ENCODE peak calls at places on chromosome 6, in eight cellular contexts. B is brain microvascular endothelial cell, Q is endodermal cell, Y is Peyer's patch, T is AG04450, F is thoracic aorta, L is H9, W is esophagus muscularis mucosa. R is an unnamed sample.

GRCh38 chr6:10487668-10488327 is 33.4 kb upstream of the GCNT2 start:
- DNase-seq in Q (peak), W (no peak), L (peak), T (no peak), F (no peak), B (no peak), Y (no peak), R (no peak)

GRCh38 chr6:154901856-154902552 is 93.1 kb upstream of the TIAM2 start:
- DNase-seq in Q (no peak), L (no peak), T (no peak), Y (no peak), F (no peak), W (no peak), B (no peak), R (no peak)

GRCh38 chr6:153963352-153963751 is 75.7 kb upstream of the OPRM1 start:
- DNase-seq in Q (no peak), L (no peak), W (no peak), Y (no peak), F (no peak), B (no peak), T (no peak), R (no peak)

GRCh38 chr6:132490478-132491204 is 22.3 kb downstream of the STX7 start:
- DNase-seq in B (no peak), W (no peak), F (no peak), Y (peak), Q (no peak), L (no peak), T (no peak), R (no peak)

GRCh38 chr6:21668794-21669193 is 75.2 kb downstream of the SOX4 start:
- DNase-seq in W (no peak), Y (no peak), B (no peak), F (no peak), L (no peak), Q (no peak), T (no peak), R (no peak)

GRCh38 chr6:111263837-111264236 is 176.5 kb downstream of the SLC16A10 start:
- DNase-seq in F (no peak), L (no peak), T (no peak), B (peak), W (no peak), Q (no peak), Y (no peak), R (no peak)

GRCh38 chr6:132461958-132462357 is 51.0 kb downstream of the STX7 start:
- DNase-seq in Q (no peak), W (no peak), F (no peak), B (no peak), T (no peak), L (no peak), Y (no peak), R (no peak)

GRCh38 chr6:167750956-167751358 is 75.8 kb upstream of the AFDN start:
- DNase-seq in T (no peak), L (peak), F (no peak), W (no peak), Y (no peak), Q (peak), B (no peak), R (no peak)

GRCh38 chr6:144922120-144922722 is 637.1 kb downstream of the UTRN start:
- DNase-seq in T (no peak), Q (no peak), W (no peak), F (no peak), Y (no peak), L (no peak), B (no peak), R (no peak)

GRCh38 chr6:139050770-139051313 is 22.3 kb downstream of the ABRACL start:
- DNase-seq in Q (no peak), B (no peak), F (no peak), L (no peak), W (no peak), T (no peak), Y (no peak), R (no peak)

GRCh38 chr6:1600764-1601615 is 8.7 kb upstream of the FOXC1 start:
- DNase-seq in Q (peak), B (no peak), F (no peak), W (no peak), L (no peak), Y (no peak), T (no peak), R (no peak)

GRCh38 chr6:75368151-75368779 is 83.7 kb upstream of the TMEM30A start:
- DNase-seq in W (no peak), T (no peak), Q (peak), L (peak), F (no peak), Y (no peak), B (no peak), R (peak)

GRCh38 chr6:149094156-149094555 is 223.4 kb upstream of the TAB2 start:
- DNase-seq in F (no peak), L (no peak), Y (no peak), B (peak), Q (peak), W (no peak), T (no peak), R (no peak)

GRCh38 chr6:19472168-19472567 is 365.0 kb upstream of the ID4 start:
- DNase-seq in T (peak), Y (no peak), W (peak), Q (no peak), L (no peak), B (peak), F (no peak), R (peak)

GRCh38 chr6:131163886-131164285 is 28.6 kb downstream of the AKAP7 start:
- DNase-seq in Q (no peak), W (no peak), Y (no peak), B (peak), F (no peak), T (no peak), L (no peak), R (no peak)

GRCh38 chr6:36924131-36924530 is 30.4 kb upstream of the PI16 start:
- DNase-seq in Y (no peak), B (no peak), F (no peak), T (no peak), W (no peak), L (no peak), Q (no peak), R (no peak)

GRCh38 chr6:5894357-5894756 is 112.4 kb downstream of the NRN1 start:
- DNase-seq in L (no peak), Q (no peak), W (no peak), F (no peak), T (no peak), B (no peak), Y (no peak), R (no peak)

GRCh38 chr6:38686270-38687042 is 16.5 kb downstream of the GLO1 start:
- DNase-seq in F (no peak), T (no peak), Q (no peak), L (no peak), B (no peak), W (no peak), Y (no peak), R (no peak)

GRCh38 chr6:154830771-154831170 is 97.6 kb downstream of the SCAF8 start:
- DNase-seq in B (no peak), F (no peak), T (no peak), W (no peak), L (no peak), Y (no peak), Q (no peak), R (no peak)

GRCh38 chr6:501891-502601 is 110.5 kb downstream of the IRF4 start:
- DNase-seq in Q (no peak), F (no peak), Y (peak), L (no peak), W (no peak), B (no peak), T (no peak), R (no peak)

GRCh38 chr6:83633609-83634008 is 75.3 kb downstream of the SNAP91 start:
- DNase-seq in W (no peak), T (no peak), B (no peak), Y (no peak), Q (peak), F (no peak), L (peak), R (no peak)

GRCh38 chr6:131828080-131828479 is 20.3 kb downstream of the ENPP1 start:
- DNase-seq in T (no peak), W (no peak), B (peak), F (no peak), Q (no peak), Y (no peak), L (no peak), R (no peak)

GRCh38 chr6:30169658-30170614 is 6.6 kb downstream of the TRIM15 start:
- DNase-seq in W (peak), Q (no peak), B (peak), L (no peak), F (no peak), T (peak), Y (no peak), R (peak)

GRCh38 chr6:35258858-35259193 is 709 bp upstream of the ZNF76 start:
- DNase-seq in Y (peak), Q (no peak), B (peak), F (no peak), W (no peak), L (no peak), T (no peak), R (no peak)

GRCh38 chr6:87473419-87473903 is 687 bp downstream of the SLC35A1 start:
- DNase-seq in F (peak), Y (no peak), B (peak), L (no peak), W (no peak), T (no peak), Q (peak), R (peak)

GRCh38 chr6:158660331-158660730 is 10.5 kb downstream of the SYTL3 start:
- DNase-seq in W (no peak), Y (peak), T (no peak), Q (peak), L (peak), F (no peak), B (no peak), R (no peak)

GRCh38 chr6:76843376-76843775 is 619.9 kb downstream of the HTR1B start:
- DNase-seq in L (no peak), W (no peak), Y (no peak), Q (no peak), F (no peak), T (no peak), B (no peak), R (no peak)

GRCh38 chr6:121436966-121437756 is 1.7 kb downstream of the GJA1 start:
- DNase-seq in L (no peak), Q (peak), B (peak), T (peak), F (peak), W (no peak), Y (no peak), R (peak)

GRCh38 chr6:70336976-70337375 is 34.1 kb upstream of the COL9A1 start:
- DNase-seq in Y (no peak), L (no peak), T (no peak), Q (no peak), F (no peak), W (no peak), B (no peak), R (no peak)

GRCh38 chr6:107102414-107102805 is 12.9 kb downstream of the BEND3 start:
- DNase-seq in L (no peak), F (no peak), T (no peak), W (no peak), B (no peak), Q (peak), Y (no peak), R (no peak)

GRCh38 chr6:37130704-37131103 is 39.2 kb upstream of the PIM1 start:
- DNase-seq in F (peak), T (no peak), L (no peak), Y (no peak), B (peak), Q (no peak), W (no peak), R (peak)

GRCh38 chr6:99614430-99615161 is 8.0 kb downstream of the PRDM13 start:
- DNase-seq in F (no peak), B (no peak), T (no peak), W (no peak), Y (no peak), L (peak), Q (peak), R (no peak)

GRCh38 chr6:17816921-17817611 is 110.3 kb upstream of the NUP153 start:
- DNase-seq in L (no peak), F (no peak), W (no peak), Q (peak), Y (no peak), T (peak), B (no peak), R (no peak)

GRCh38 chr6:164859791-164860190 is 449.6 kb downstream of the C6orf118 start:
- DNase-seq in L (no peak), Q (no peak), Y (no peak), T (no peak), B (no peak), W (no peak), F (no peak), R (no peak)

GRCh38 chr6:2259002-2259494 is 13.6 kb upstream of the GMDS start:
- DNase-seq in W (peak), T (no peak), B (no peak), Y (no peak), L (no peak), Q (no peak), F (no peak), R (no peak)

GRCh38 chr6:127515794-127516675 is 3.1 kb downstream of the MTCL3 start:
- DNase-seq in T (no peak), B (peak), Q (peak), L (peak), F (no peak), W (no peak), Y (peak), R (no peak)

GRCh38 chr6:147075326-147075840 is 128.8 kb upstream of the STXBP5 start:
- DNase-seq in F (no peak), L (no peak), Q (no peak), W (no peak), T (no peak), Y (no peak), B (no peak), R (no peak)

GRCh38 chr6:119938752-119939151 is 589.2 kb upstream of the MAN1A1 start:
- DNase-seq in L (no peak), W (no peak), Q (no peak), B (no peak), T (no peak), F (no peak), Y (no peak), R (no peak)

GRCh38 chr6:13228264-13229204 is 99.8 kb downstream of the TBC1D7 start:
- DNase-seq in W (no peak), T (no peak), Q (no peak), F (no peak), L (no peak), Y (no peak), B (no peak), R (no peak)

GRCh38 chr6:13233106-13233505 is 95.2 kb downstream of the TBC1D7 start:
- DNase-seq in Q (peak), B (no peak), T (no peak), Y (no peak), L (no peak), W (no peak), F (no peak), R (no peak)

GRCh38 chr6:13226071-13226470 is 102.3 kb downstream of the TBC1D7 start:
- DNase-seq in Q (no peak), L (no peak), W (no peak), T (no peak), Y (no peak), B (no peak), F (no peak), R (no peak)

GRCh38 chr6:13234130-13234529 is 94.2 kb downstream of the TBC1D7 start:
- DNase-seq in Q (no peak), B (no peak), Y (no peak), T (no peak), W (no peak), F (no peak), L (no peak), R (peak)

DNA sequence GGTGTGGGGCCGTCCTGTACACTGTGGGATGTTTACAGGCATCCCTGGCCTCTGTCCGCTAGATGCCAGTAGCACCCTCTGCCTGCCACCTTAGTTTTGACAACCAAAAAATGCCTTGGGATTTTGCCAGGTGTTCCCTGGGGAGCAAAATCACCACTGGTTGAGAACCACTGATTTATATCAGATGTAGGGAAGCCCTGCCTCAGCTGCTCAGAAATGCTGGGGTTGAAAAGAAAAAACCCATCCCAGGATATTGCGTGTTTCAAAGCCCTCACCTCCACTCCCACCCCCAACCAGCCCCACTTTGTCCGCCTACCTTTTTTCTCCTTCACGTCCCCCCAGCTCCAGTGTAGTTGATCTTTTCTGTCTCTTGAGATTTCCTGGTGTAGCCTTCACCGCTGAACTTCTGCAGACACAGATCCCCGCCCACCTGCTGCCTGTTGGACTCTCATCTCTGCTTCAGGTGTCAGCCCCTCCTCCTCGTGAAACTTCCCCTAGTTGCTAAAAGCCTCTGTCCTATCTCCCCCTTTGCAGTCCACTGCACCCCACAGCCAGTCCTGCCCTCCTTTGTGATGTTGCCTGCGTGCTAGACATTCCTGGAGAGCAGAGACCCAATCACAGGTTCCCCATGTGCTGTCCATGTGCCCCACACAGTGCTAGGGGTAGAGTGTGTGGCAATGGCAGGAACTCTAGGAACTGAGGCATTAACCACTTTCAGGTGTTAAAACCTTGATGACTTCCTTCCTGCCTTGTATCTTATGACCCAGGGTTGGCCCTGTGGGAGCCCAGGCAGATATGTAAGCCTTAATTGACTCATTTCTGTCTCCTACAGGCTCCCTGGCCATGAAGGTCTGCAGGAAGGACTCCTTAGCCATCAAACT is 98.9 kb downstream of the TBC1D7 start:
- DNase-seq in L (peak), W (no peak), Y (peak), T (no peak), F (no peak), Q (peak), B (peak), R (no peak)
- TF ChIP-seq CTCF in L (peak), W (no peak), Y (no peak), T (peak), F (no peak), Q (peak), B (no peak), R (peak)

GRCh38 chr6:170461111-170461510 is 92.0 kb downstream of the PSMB1 start:
- DNase-seq in Y (no peak), B (no peak), T (no peak), L (no peak), W (no peak), F (no peak), Q (no peak), R (no peak)
- H3K27ac ChIP-seq in Y (no peak), B (no peak), T (no peak), L (no peak), W (no peak), F (no peak), Q (no peak), R (no peak)

GRCh38 chr6:33477864-33478263 is 23.5 kb downstream of the ZBTB9 start:
- DNase-seq in B (no peak), W (no peak), T (no peak), F (no peak), L (no peak), Y (no peak), Q (no peak), R (no peak)

GRCh38 chr6:33481192-33481591 is 26.8 kb downstream of the ZBTB9 start:
- DNase-seq in L (no peak), Q (no peak), B (no peak), T (no peak), W (no peak), F (no peak), Y (no peak), R (no peak)

DNA sequence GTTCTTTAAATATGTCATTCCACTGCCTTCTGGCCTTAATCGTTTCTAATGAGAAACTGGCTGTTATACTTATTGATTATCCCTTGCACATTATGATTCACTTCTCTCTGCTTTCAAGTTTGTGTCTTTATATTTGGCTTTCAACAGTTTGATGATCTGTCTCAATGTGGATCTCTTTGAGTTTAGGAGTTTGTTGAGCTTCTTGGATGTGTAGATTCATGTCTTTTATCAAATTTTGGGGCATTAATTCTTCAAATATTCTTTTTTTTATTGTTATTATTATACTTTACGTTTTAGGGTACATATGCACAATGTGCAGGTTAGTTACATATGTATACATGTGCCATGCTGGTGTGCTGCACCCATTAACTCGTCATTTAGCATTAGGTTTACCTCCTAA is 29.3 kb downstream of the ZBTB9 start:
- DNase-seq in T (no peak), B (no peak), Q (no peak), L (no peak), Y (no peak), W (no peak), F (no peak), R (no peak)
- TF ChIP-seq CTCF in T (no peak), B (no peak), Q (no peak), L (no peak), Y (no peak), W (no peak), F (no peak), R (no peak)

DNA sequence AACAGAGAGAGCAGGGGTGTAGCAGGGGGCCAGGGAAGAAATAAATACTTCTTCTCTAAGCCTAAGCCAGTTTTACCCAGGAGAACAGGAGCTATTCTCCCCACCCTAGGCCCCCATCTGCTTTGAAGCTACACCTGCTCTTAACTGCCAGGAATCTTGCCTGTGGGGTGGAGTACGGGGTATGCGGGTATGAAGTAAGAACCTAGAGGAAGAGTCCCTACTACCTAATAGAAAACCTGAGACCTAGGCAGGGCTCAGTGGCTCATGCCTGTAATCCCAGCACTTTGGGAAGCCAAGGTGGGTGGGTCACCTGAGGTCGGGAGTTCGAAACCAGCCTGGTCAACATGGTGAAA is 1.6 kb downstream of the SLC29A1 start:
- DNase-seq in F (no peak), L (no peak), T (no peak), B (no peak), Y (no peak), Q (no peak), W (no peak), R (no peak)
- H3K27ac ChIP-seq in F (peak), L (no peak), T (no peak), B (no peak), Y (no peak), Q (no peak), W (peak), R (no peak)

GRCh38 chr6:117518870-117519269 is 36.4 kb downstream of the DCBLD1 start:
- DNase-seq in F (no peak), W (no peak), B (no peak), Q (no peak), L (no peak), T (no peak), Y (no peak), R (no peak)

GRCh38 chr6:117514655-117515054 is 32.2 kb downstream of the DCBLD1 start:
- DNase-seq in Y (no peak), F (no peak), B (no peak), L (no peak), Q (no peak), T (no peak), W (no peak), R (no peak)

GRCh38 chr6:117515326-117515725 is 32.9 kb downstream of the DCBLD1 start:
- DNase-seq in Q (no peak), F (no peak), W (no peak), B (no peak), T (no peak), Y (no peak), L (no peak), R (no peak)

GRCh38 chr6:117521785-117522502 is 39.5 kb downstream of the DCBLD1 start:
- DNase-seq in B (no peak), F (no peak), T (no peak), Y (no peak), Q (no peak), L (no peak), W (no peak), R (no peak)

DNA sequence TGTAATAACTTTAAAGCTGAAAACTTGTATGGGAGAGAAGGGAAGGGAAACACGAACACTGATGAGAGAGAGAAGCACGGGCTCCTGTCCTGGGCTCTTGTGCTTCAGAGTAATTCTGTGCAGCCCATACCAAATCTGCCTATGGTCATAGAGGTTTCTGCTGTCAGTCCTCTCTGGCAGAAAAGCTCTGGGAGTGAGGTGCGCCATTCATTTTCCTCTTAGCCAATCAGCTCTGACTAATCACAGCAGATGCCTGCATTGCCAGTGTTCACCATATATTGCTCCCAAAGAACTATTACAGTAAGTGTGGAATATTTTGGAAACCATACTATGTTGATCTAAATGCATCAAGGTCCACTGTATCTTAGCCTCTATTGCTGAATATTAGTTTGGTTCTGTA is 38.1 kb downstream of the DCBLD1 start:
- DNase-seq in F (no peak), W (no peak), L (no peak), B (no peak), Q (no peak), Y (no peak), T (no peak), R (no peak)
- TF ChIP-seq CTCF in F (no peak), W (no peak), L (no peak), B (no peak), Q (no peak), Y (no peak), T (no peak), R (no peak)

R was measured in foreskin keratinocyte.